ENCODE peak calls at places on chromosomes 11 and 22, in nine cellular contexts. P, W, U, J, G, F, K, B and Y are unnamed samples. For H3K36me3, the result is how much of the 10 kb centered on the place peaks cover.

GRCh38 chr11:119160151-119160550 is 8.4 kb upstream of the NLRX1 start:
- DNase-seq in P (no peak), W (no peak), U (no peak), J (no peak), G (no peak), F (no peak), K (no peak), B (no peak), Y (no peak)

GRCh38 chr11:69911310-69912160 is 92.3 kb upstream of the FGF3 start:
- DNase-seq in P (no peak), W (no peak), U (no peak), J (no peak), G (no peak), F (no peak), K (no peak), B (peak), Y (peak)

GRCh38 chr22:41917375-41917905 is 2.6 kb upstream of the SHISA8 start:
- DNase-seq in P (no peak), W (no peak), U (no peak), J (no peak), G (no peak), F (no peak), K (no peak), B (peak), Y (no peak)

GRCh38 chr11:85685820-85686459 is at the start of gene CCDC89:
- DNase-seq in P (no peak), W (peak), U (peak), J (peak), G (no peak), F (peak), K (peak), B (peak), Y (peak)

GRCh38 chr11:18772211-18772610 is 19.4 kb downstream of the PTPN5 start:
- DNase-seq in P (no peak), W (no peak), U (no peak), J (no peak), G (no peak), F (no peak), K (no peak), B (no peak), Y (no peak)

GRCh38 chr11:60394666-60395343 is 1.5 kb upstream of the MS4A14 start:
- DNase-seq in P (no peak), W (no peak), U (no peak), J (no peak), G (no peak), F (no peak), K (no peak), B (no peak), Y (no peak)

GRCh38 chr11:121958978-121959340 is 157.1 kb downstream of the BLID start:
- DNase-seq in P (no peak), W (no peak), U (no peak), J (no peak), G (no peak), F (no peak), K (no peak), B (no peak), Y (no peak)

GRCh38 chr11:22666700-22667439 is 459 bp downstream of the GAS2 start:
- DNase-seq in P (peak), W (peak), U (peak), J (peak), G (no peak), F (peak), K (peak), B (peak), Y (no peak)

DNA sequence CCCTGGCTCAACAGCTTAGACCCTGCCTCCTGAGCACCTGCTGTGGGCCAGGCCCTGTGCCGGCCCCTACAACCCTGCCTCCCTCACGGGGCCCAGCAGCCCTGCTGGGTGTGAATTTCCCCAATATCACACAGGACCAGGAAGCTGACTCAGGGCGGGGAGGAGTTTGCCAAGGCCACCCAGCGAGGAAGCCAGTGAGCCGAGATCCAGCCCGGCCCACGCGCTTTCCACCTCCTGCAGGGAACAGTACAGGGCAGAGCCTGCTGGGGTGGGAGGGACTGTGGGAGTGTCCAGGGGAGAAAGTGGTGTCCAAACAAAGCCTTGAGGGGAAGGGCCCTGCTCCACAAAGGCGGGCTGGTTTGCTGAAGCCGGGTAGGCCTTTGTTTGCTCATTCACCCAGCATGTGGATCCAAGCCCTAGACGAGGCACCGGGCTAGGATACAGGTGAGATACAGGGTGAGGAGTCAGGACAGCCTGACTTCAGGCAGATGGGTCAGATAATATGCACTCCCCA is 26.8 kb downstream of the RPL3 start:
- DNase-seq in P (no peak), W (peak), U (peak), J (peak), G (peak), F (peak), K (peak), B (peak), Y (peak)
- TF ChIP-seq POLR2A in P (no peak), W (peak), U (no peak), J (no peak), G (peak), F (peak), K (peak), B (no peak), Y (no peak)

GRCh38 chr22:43994006-43994405 is 30.1 kb upstream of the PARVB start:
- DNase-seq in P (no peak), W (no peak), U (no peak), J (no peak), G (no peak), F (no peak), K (no peak), B (peak), Y (peak)

GRCh38 chr22:43991316-43992020 is 32.6 kb upstream of the PARVB start:
- DNase-seq in P (no peak), W (no peak), U (no peak), J (no peak), G (no peak), F (no peak), K (no peak), B (no peak), Y (peak)

GRCh38 chr22:43994416-43994815 is 29.7 kb upstream of the PARVB start:
- DNase-seq in P (no peak), W (no peak), U (no peak), J (no peak), G (no peak), F (no peak), K (no peak), B (peak), Y (peak)

GRCh38 chr22:43993072-43993760 is 30.9 kb upstream of the PARVB start:
- DNase-seq in P (peak), W (peak), U (peak), J (peak), G (peak), F (peak), K (peak), B (peak), Y (peak)

DNA sequence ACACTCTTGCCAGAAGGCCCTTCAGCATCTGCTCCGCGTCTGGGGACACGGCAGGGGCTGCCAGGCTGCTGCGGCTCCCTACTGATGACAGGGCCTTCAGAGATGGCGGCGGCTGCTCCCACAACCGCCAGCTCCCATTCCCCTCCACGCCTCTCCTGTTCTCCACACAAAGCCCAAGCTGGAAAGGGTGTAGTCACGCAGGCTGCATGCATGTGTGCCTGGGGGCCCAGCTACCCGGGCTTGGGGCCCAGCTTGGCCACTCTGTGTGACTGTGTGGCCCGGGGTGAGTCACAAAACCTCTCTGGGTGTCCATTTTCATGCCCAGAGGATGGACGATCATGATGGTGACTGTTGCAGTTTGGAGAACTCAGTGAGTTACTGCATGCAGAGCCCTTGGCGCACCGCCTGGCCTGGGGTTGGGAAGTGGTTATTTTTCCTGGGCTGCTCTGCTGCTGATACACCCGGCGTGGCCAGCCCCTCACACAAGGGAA is 31.7 kb upstream of the PARVB start:
- DNase-seq in P (no peak), W (no peak), U (no peak), J (no peak), G (no peak), F (no peak), K (no peak), B (no peak), Y (peak)
- H3K36me3 ChIP-seq in P (under half), W (under half), U (half or more), J (under half), G (under half), F (under half), K (under half), B (half or more), Y (under half)

GRCh38 chr11:111299111-111300026 is 1.0 kb downstream of the POU2AF3 start:
- DNase-seq in P (peak), W (peak), U (peak), J (peak), G (no peak), F (peak), K (peak), B (peak), Y (peak)
- TF ChIP-seq POLR2A in P (no peak), W (no peak), U (peak), J (no peak), G (no peak), F (peak), K (peak), B (no peak), Y (peak)

GRCh38 chr11:123187670-123188507 is 7.2 kb downstream of the CLMP start:
- DNase-seq in P (no peak), W (no peak), U (no peak), J (no peak), G (no peak), F (no peak), K (no peak), B (no peak), Y (no peak)

GRCh38 chr11:123190504-123190903 is 4.5 kb downstream of the CLMP start:
- DNase-seq in P (no peak), W (no peak), U (no peak), J (no peak), G (no peak), F (no peak), K (no peak), B (no peak), Y (no peak)

GRCh38 chr11:123187221-123187620 is 7.8 kb downstream of the CLMP start:
- DNase-seq in P (no peak), W (no peak), U (no peak), J (no peak), G (no peak), F (no peak), K (no peak), B (no peak), Y (no peak)

GRCh38 chr11:123186291-123186690 is 8.8 kb downstream of the CLMP start:
- DNase-seq in P (no peak), W (no peak), U (no peak), J (no peak), G (no peak), F (no peak), K (no peak), B (no peak), Y (no peak)

DNA sequence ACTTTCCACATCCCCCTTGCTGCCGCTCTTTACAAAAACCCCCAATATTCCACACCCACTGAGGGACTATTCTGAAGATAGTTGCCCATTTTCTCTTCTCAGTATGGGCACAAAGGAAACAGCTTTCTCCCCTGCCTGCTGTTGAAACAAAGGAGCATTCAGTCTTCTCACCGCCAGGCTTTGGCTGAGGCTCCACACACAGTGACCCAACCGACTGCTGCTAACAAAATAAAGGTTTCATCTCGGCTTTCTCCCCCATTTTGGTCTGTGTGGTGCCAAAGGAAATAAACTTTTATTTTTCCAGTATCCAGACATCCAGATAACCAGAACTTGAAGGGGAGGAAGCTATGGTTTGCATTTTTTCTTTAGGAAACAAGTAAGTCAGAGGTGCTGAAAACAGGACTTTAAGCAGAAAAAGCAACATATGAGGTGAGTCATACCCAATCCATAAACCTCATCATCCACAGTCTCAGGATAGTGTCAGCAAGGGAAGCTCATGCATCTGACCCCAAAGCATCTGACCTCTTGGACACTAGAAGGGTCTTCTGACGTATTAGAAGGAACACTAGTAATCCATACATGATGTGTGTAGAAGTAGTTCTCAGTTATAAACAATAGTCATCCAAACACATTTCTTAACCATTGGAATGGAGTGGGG is 6.4 kb downstream of the CLMP start:
- DNase-seq in P (no peak), W (no peak), U (no peak), J (peak), G (no peak), F (no peak), K (no peak), B (no peak), Y (no peak)
- H3K36me3 ChIP-seq in P (under half), W (under half), U (under half), J (under half), G (under half), F (under half), K (under half), B (under half), Y (under half)

DNA sequence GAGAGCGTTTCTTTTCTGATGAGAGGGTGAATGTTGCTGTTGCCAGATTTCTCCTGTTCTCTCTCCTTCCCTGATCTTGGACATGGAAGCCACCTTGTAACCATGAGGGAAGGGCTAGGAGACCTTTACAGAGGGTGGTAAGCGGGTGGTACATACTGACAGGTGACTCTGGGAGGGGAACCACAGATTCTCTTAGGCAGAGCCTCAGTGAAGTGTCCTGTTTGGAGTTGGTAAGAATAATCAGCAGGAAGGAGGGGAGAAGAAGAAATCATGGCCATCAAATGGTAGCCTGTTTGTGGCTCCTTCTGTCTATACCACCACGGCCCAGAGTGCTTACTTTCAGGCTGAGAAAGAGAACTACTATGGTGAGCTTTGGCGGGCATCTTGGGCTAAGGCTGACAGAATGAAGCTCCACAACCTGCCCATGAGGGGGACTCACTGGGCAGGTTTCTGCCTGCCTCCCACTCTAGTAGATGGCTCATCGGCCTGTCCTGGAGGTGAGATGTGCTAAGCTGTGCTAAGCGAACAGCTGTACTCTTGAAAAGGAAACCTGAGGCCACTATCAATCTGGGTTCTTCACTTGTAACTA is 55.3 kb upstream of the CLTCL1 start:
- DNase-seq in P (no peak), W (no peak), U (no peak), J (no peak), G (no peak), F (no peak), K (no peak), B (no peak), Y (no peak)
- TF ChIP-seq POLR2A in P (no peak), W (no peak), U (no peak), J (no peak), G (no peak), F (no peak), K (no peak), B (no peak), Y (no peak)

GRCh38 chr11:114063829-114064201 is 4.3 kb downstream of the ZBTB16 start:
- DNase-seq in P (no peak), W (no peak), U (no peak), J (no peak), G (no peak), F (no peak), K (no peak), B (no peak), Y (peak)
- H3K36me3 ChIP-seq in P (under half), W (under half), U (under half), J (under half), G (under half), F (under half), K (under half), B (half or more), Y (under half)

GRCh38 chr22:49934144-49934890 is 15.9 kb downstream of the CRELD2 start:
- DNase-seq in P (no peak), W (peak), U (no peak), J (peak), G (no peak), F (peak), K (peak), B (peak), Y (peak)
- TF ChIP-seq POLR2A in P (no peak), W (peak), U (no peak), J (no peak), G (no peak), F (no peak), K (no peak), B (no peak), Y (no peak)

GRCh38 chr11:73929388-73929787 is 21.4 kb upstream of the DNAJB13 start:
- DNase-seq in P (no peak), W (no peak), U (no peak), J (no peak), G (no peak), F (no peak), K (no peak), B (no peak), Y (no peak)

GRCh38 chr11:73931039-73931645 is 19.7 kb upstream of the DNAJB13 start:
- DNase-seq in P (peak), W (no peak), U (peak), J (peak), G (peak), F (no peak), K (peak), B (no peak), Y (no peak)

DNA sequence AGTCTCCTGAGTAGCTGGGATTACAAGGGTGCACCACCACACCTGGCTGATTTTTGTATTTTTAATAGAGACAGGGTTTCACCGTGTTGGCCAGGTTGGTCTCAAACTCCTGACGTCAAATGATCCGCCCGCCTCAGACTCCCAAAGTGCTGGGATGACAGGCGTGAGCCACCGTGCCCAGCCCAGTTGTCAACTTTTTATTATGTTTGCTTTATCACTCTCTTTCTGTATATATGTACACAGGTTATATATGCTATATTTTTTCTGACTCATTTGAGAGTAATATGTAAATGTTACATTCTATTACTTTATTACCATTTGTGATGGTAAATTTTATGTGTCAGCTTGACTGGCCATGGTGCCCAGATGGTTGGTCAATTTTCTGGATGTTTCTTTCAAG is 18.9 kb upstream of the DNAJB13 start:
- DNase-seq in P (no peak), W (no peak), U (no peak), J (no peak), G (no peak), F (peak), K (no peak), B (no peak), Y (no peak)
- H3K36me3 ChIP-seq in P (under half), W (under half), U (under half), J (under half), G (under half), F (under half), K (under half), B (half or more), Y (under half)

DNA sequence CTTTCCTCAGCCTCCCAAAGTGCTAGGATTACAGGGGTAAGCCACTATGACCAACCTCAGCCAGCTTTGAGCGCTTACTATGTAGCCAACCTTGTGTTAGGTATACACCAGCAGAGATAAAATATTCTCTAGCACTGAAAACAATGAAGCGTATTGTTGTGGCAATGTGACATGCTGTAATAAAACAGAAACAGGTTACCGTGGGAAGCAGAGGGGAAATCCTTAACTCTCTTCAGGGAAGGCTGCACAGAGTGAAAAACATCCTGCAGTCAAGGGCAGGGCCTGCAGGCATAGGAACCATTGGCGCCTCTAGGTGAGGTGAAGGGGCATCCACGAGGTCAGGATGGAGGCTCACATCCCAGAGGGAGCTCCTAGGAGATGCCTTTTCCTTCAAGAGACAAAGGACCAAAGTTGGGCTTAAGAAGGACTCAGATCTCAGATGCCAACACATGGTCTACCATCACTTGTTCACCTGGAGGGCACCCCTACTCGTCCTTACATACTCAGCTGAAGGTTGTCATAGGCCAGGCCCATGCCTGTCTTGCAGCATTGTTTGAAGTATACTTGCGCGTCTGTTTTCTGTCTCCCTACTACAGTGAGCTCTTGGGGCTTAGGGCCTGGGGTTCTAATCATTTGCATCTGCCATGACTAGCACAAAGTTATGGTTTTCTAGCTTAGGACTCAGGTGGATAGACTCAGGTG is 7.9 kb downstream of the POLD4 start:
- DNase-seq in P (no peak), W (no peak), U (no peak), J (no peak), G (no peak), F (peak), K (peak), B (no peak), Y (no peak)
- TF ChIP-seq POLR2A in P (no peak), W (no peak), U (no peak), J (no peak), G (no peak), F (peak), K (no peak), B (no peak), Y (no peak)

GRCh38 chr22:38721551-38721950 is 15.8 kb downstream of the GTPBP1 start:
- DNase-seq in P (no peak), W (no peak), U (no peak), J (no peak), G (no peak), F (peak), K (no peak), B (no peak), Y (peak)
- H3K36me3 ChIP-seq in P (under half), W (under half), U (half or more), J (under half), G (under half), F (under half), K (under half), B (half or more), Y (half or more)